ENCODE peak calls at places on chromosome 18, in five cellular contexts. One of them, this sample, is unnamed.

GRCh38 chr18:5879479-5879882 is 15.8 kb downstream of the TMEM200C start:
- DNase-seq in ecto neural progenitor cell: no peak
- DNase-seq in stimulated activated naive CD8-positive, alpha-beta T cell treated with anti-CD3 and anti-CD28 coated beads, Interleukin-15, Interleukin-2, amounts not matched to agents 100 U/mL and 50 U/mL, for 24 hours: no peak
- DNase-seq in NCI-H2029: no peak
- DNase-seq in KG1: no peak
- DNase-seq in this sample: no peak

GRCh38 chr18:64017870-64018269 is 48.0 kb downstream of the SERPINB8 start:
- DNase-seq in ecto neural progenitor cell: no peak
- DNase-seq in stimulated activated naive CD8-positive, alpha-beta T cell treated with anti-CD3 and anti-CD28 coated beads, Interleukin-15, Interleukin-2, amounts not matched to agents 100 U/mL and 50 U/mL, for 24 hours: no peak
- DNase-seq in NCI-H2029: no peak
- DNase-seq in KG1: peak; percentile 11
- DNase-seq in this sample: no peak

GRCh38 chr18:2390158-2390557 is 181.1 kb downstream of the METTL4 start:
- DNase-seq in ecto neural progenitor cell: no peak
- DNase-seq in stimulated activated naive CD8-positive, alpha-beta T cell treated with anti-CD3 and anti-CD28 coated beads, Interleukin-15, Interleukin-2, amounts not matched to agents 100 U/mL and 50 U/mL, for 24 hours: no peak
- DNase-seq in NCI-H2029: no peak
- DNase-seq in KG1: no peak
- DNase-seq in this sample: no peak

GRCh38 chr18:63182861-63183260 is 136.7 kb downstream of the BCL2 start:
- DNase-seq in ecto neural progenitor cell: no peak
- DNase-seq in stimulated activated naive CD8-positive, alpha-beta T cell treated with anti-CD3 and anti-CD28 coated beads, Interleukin-15, Interleukin-2, amounts not matched to agents 100 U/mL and 50 U/mL, for 24 hours: no peak
- DNase-seq in NCI-H2029: no peak
- DNase-seq in KG1: no peak
- DNase-seq in this sample: no peak

GRCh38 chr18:35155403-35156117 is 85.3 kb upstream of the ZNF397 start:
- DNase-seq in ecto neural progenitor cell: no peak
- DNase-seq in stimulated activated naive CD8-positive, alpha-beta T cell treated with anti-CD3 and anti-CD28 coated beads, Interleukin-15, Interleukin-2, amounts not matched to agents 100 U/mL and 50 U/mL, for 24 hours: peak; percentile 28
- DNase-seq in NCI-H2029: no peak
- DNase-seq in KG1: no peak
- DNase-seq in this sample: no peak

GRCh38 chr18:21110667-21111350 is 804 bp downstream of the ROCK1 start:
- DNase-seq in ecto neural progenitor cell: peak; percentile 72
- DNase-seq in stimulated activated naive CD8-positive, alpha-beta T cell treated with anti-CD3 and anti-CD28 coated beads, Interleukin-15, Interleukin-2, amounts not matched to agents 100 U/mL and 50 U/mL, for 24 hours: peak; percentile 69
- DNase-seq in NCI-H2029: no peak
- DNase-seq in KG1: peak; percentile 66
- DNase-seq in this sample: peak; percentile 75

GRCh38 chr18:49725809-49726514 is 87.4 kb downstream of the ACAA2 start:
- DNase-seq in ecto neural progenitor cell: peak; percentile 84
- DNase-seq in stimulated activated naive CD8-positive, alpha-beta T cell treated with anti-CD3 and anti-CD28 coated beads, Interleukin-15, Interleukin-2, amounts not matched to agents 100 U/mL and 50 U/mL, for 24 hours: no peak
- DNase-seq in NCI-H2029: no peak
- DNase-seq in KG1: no peak
- DNase-seq in this sample: no peak

GRCh38 chr18:49368876-49369440 is 91.5 kb downstream of the DYM start:
- DNase-seq in ecto neural progenitor cell: no peak
- DNase-seq in stimulated activated naive CD8-positive, alpha-beta T cell treated with anti-CD3 and anti-CD28 coated beads, Interleukin-15, Interleukin-2, amounts not matched to agents 100 U/mL and 50 U/mL, for 24 hours: no peak
- DNase-seq in NCI-H2029: no peak
- DNase-seq in KG1: no peak
- DNase-seq in this sample: no peak

GRCh38 chr18:616380-616995 is 19.7 kb downstream of the CLUL1 start:
- DNase-seq in ecto neural progenitor cell: no peak
- DNase-seq in stimulated activated naive CD8-positive, alpha-beta T cell treated with anti-CD3 and anti-CD28 coated beads, Interleukin-15, Interleukin-2, amounts not matched to agents 100 U/mL and 50 U/mL, for 24 hours: no peak
- DNase-seq in NCI-H2029: peak; percentile 0
- DNase-seq in KG1: peak; percentile 34
- DNase-seq in this sample: no peak

GRCh38 chr18:59902180-59902992 is 2.6 kb downstream of the PMAIP1 start:
- DNase-seq in ecto neural progenitor cell: no peak
- DNase-seq in stimulated activated naive CD8-positive, alpha-beta T cell treated with anti-CD3 and anti-CD28 coated beads, Interleukin-15, Interleukin-2, amounts not matched to agents 100 U/mL and 50 U/mL, for 24 hours: no peak
- DNase-seq in NCI-H2029: no peak
- DNase-seq in KG1: no peak
- DNase-seq in this sample: peak; percentile 44

GRCh38 chr18:1056404-1056803 is 151.7 kb downstream of the ADCYAP1 start:
- DNase-seq in ecto neural progenitor cell: no peak
- DNase-seq in stimulated activated naive CD8-positive, alpha-beta T cell treated with anti-CD3 and anti-CD28 coated beads, Interleukin-15, Interleukin-2, amounts not matched to agents 100 U/mL and 50 U/mL, for 24 hours: no peak
- DNase-seq in NCI-H2029: no peak
- DNase-seq in KG1: no peak
- DNase-seq in this sample: no peak

GRCh38 chr18:80247403-80247916 is at the start of gene PARD6G:
- DNase-seq in ecto neural progenitor cell: peak; percentile 89
- DNase-seq in stimulated activated naive CD8-positive, alpha-beta T cell treated with anti-CD3 and anti-CD28 coated beads, Interleukin-15, Interleukin-2, amounts not matched to agents 100 U/mL and 50 U/mL, for 24 hours: peak; percentile 70
- DNase-seq in NCI-H2029: peak; percentile 14
- DNase-seq in KG1: no peak
- DNase-seq in this sample: peak; percentile 73

GRCh38 chr18:42287047-42287446 is 332.0 kb downstream of the PIK3C3 start:
- DNase-seq in ecto neural progenitor cell: no peak
- DNase-seq in stimulated activated naive CD8-positive, alpha-beta T cell treated with anti-CD3 and anti-CD28 coated beads, Interleukin-15, Interleukin-2, amounts not matched to agents 100 U/mL and 50 U/mL, for 24 hours: no peak
- DNase-seq in NCI-H2029: no peak
- DNase-seq in KG1: no peak
- DNase-seq in this sample: no peak

GRCh38 chr18:61957801-61958516 is 65.2 kb upstream of the RNF152 start:
- DNase-seq in ecto neural progenitor cell: no peak
- DNase-seq in stimulated activated naive CD8-positive, alpha-beta T cell treated with anti-CD3 and anti-CD28 coated beads, Interleukin-15, Interleukin-2, amounts not matched to agents 100 U/mL and 50 U/mL, for 24 hours: no peak
- DNase-seq in NCI-H2029: no peak
- DNase-seq in KG1: no peak
- DNase-seq in this sample: no peak

GRCh38 chr18:50847192-50847591 is 27.4 kb upstream of the MRO start:
- DNase-seq in ecto neural progenitor cell: no peak
- DNase-seq in stimulated activated naive CD8-positive, alpha-beta T cell treated with anti-CD3 and anti-CD28 coated beads, Interleukin-15, Interleukin-2, amounts not matched to agents 100 U/mL and 50 U/mL, for 24 hours: no peak
- DNase-seq in NCI-H2029: no peak
- DNase-seq in KG1: no peak
- DNase-seq in this sample: no peak

GRCh38 chr18:48629730-48630324 is 91.0 kb downstream of the CTIF start:
- DNase-seq in ecto neural progenitor cell: no peak
- DNase-seq in stimulated activated naive CD8-positive, alpha-beta T cell treated with anti-CD3 and anti-CD28 coated beads, Interleukin-15, Interleukin-2, amounts not matched to agents 100 U/mL and 50 U/mL, for 24 hours: no peak
- DNase-seq in NCI-H2029: no peak
- DNase-seq in KG1: no peak
- DNase-seq in this sample: no peak

This sample was measured in activated CD4-positive, alpha-beta memory T cell treated with anti-CD3 and anti-CD28 coated beads for 36 hours.